ENCODE peak calls at places on chromosomes 7 and 10, in ten cellular contexts. M is HCT116; I is T-cell; T is AG09309; Y is Right ventricle myocardium superior; R is activated T-cell treated with anti-CD3 and anti-CD28 coated beads, Interleukin-2, amount 50 U/mL, for 48 hours; K is NCI-H226; L is A549; G is GM03348; S is HS-5. O is an unnamed sample.

GRCh38 chr7:1525409-1525808 is 5.1 kb upstream of the MAFK start:
- DNase-seq in M (no peak), I (no peak), T (no peak), Y (no peak), R (no peak), K (no peak), L (no peak), G (no peak), S (no peak), O (no peak)

GRCh38 chr7:135773451-135773850 is 24.8 kb upstream of the FAM180A start:
- DNase-seq in M (no peak), I (no peak), T (no peak), Y (no peak), R (no peak), K (no peak), L (peak), G (no peak), S (no peak), O (no peak)

GRCh38 chr7:142516038-142516501 is 233.2 kb upstream of the PRSS1 start:
- DNase-seq in M (peak), I (no peak), T (no peak), Y (no peak), R (peak), K (peak), L (peak), G (peak), S (no peak), O (peak)

GRCh38 chr10:30877111-30877510 is 154.6 kb downstream of the ZNF438 start:
- DNase-seq in M (no peak), I (no peak), T (no peak), Y (no peak), R (no peak), K (no peak), L (no peak), G (peak), S (no peak), O (no peak)

GRCh38 chr7:66886152-66886551 is 34.9 kb upstream of the TMEM248 start:
- DNase-seq in M (no peak), I (no peak), T (no peak), Y (no peak), R (peak), K (no peak), L (no peak), G (no peak), S (no peak), O (peak)

GRCh38 chr7:20350518-20350951 is 19.8 kb downstream of the ITGB8 start:
- DNase-seq in M (no peak), I (no peak), T (no peak), Y (no peak), R (no peak), K (no peak), L (no peak), G (no peak), S (no peak), O (no peak)

GRCh38 chr10:49202266-49202665 is 14.1 kb upstream of the TMEM273 start:
- DNase-seq in M (no peak), I (no peak), T (no peak), Y (no peak), R (no peak), K (no peak), L (no peak), G (no peak), S (no peak), O (no peak)

GRCh38 chr10:122663516-122664130 is 36.0 kb downstream of the C10orf120 start:
- DNase-seq in M (no peak), I (no peak), T (no peak), Y (no peak), R (no peak), K (no peak), L (no peak), G (no peak), S (no peak), O (no peak)

GRCh38 chr10:112115781-112116385 is 67.7 kb downstream of the GPAM start:
- DNase-seq in M (peak), I (no peak), T (no peak), Y (no peak), R (peak), K (no peak), L (peak), G (peak), S (no peak), O (peak)

GRCh38 chr7:137245890-137246289 is 97.6 kb downstream of the PTN start:
- DNase-seq in M (no peak), I (no peak), T (no peak), Y (no peak), R (no peak), K (no peak), L (no peak), G (no peak), S (no peak), O (no peak)

GRCh38 chr10:128035557-128035973 is 90.7 kb downstream of the MKI67 start:
- DNase-seq in M (peak), I (peak), T (no peak), Y (peak), R (peak), K (no peak), L (peak), G (peak), S (no peak), O (peak)

GRCh38 chr7:73612598-73613269 is 11.6 kb downstream of the MLXIPL start:
- DNase-seq in M (no peak), I (no peak), T (no peak), Y (peak), R (no peak), K (peak), L (peak), G (no peak), S (no peak), O (no peak)

GRCh38 chr10:121596668-121597503 is 1.4 kb downstream of the FGFR2 start:
- DNase-seq in M (no peak), I (no peak), T (no peak), Y (peak), R (no peak), K (no peak), L (no peak), G (peak), S (no peak), O (no peak)

GRCh38 chr10:18195060-18195799 is 55.0 kb downstream of the CACNB2 start:
- DNase-seq in M (no peak), I (no peak), T (no peak), Y (no peak), R (no peak), K (no peak), L (no peak), G (peak), S (no peak), O (no peak)

GRCh38 chr10:76303682-76304316 is 872.4 kb downstream of the LRMDA start:
- DNase-seq in M (peak), I (no peak), T (peak), Y (peak), R (peak), K (peak), L (peak), G (peak), S (no peak), O (peak)

GRCh38 chr10:88915781-88916180 is 35.7 kb downstream of the STAMBPL1 start:
- DNase-seq in M (no peak), I (no peak), T (no peak), Y (no peak), R (no peak), K (peak), L (no peak), G (no peak), S (no peak), O (no peak)

GRCh38 chr7:134899729-134900128 is 86.6 kb upstream of the AGBL3 start:
- DNase-seq in M (peak), I (no peak), T (no peak), Y (no peak), R (no peak), K (peak), L (peak), G (no peak), S (no peak), O (no peak)

GRCh38 chr7:44183386-44183785 is 5.9 kb downstream of the GCK start:
- DNase-seq in M (no peak), I (no peak), T (no peak), Y (no peak), R (no peak), K (peak), L (no peak), G (no peak), S (no peak), O (no peak)

GRCh38 chr10:46024948-46025347 is 5.5 kb downstream of the NCOA4 start:
- DNase-seq in M (no peak), I (no peak), T (no peak), Y (no peak), R (no peak), K (no peak), L (no peak), G (no peak), S (no peak), O (no peak)

GRCh38 chr7:100539436-100540006 is 518 bp downstream of the AGFG2 start:
- DNase-seq in M (no peak), I (no peak), T (no peak), Y (no peak), R (peak), K (no peak), L (no peak), G (no peak), S (no peak), O (no peak)

GRCh38 chr7:135714534-135715009 is 13.4 kb downstream of the SLC13A4 start:
- DNase-seq in M (peak), I (no peak), T (peak), Y (no peak), R (no peak), K (peak), L (peak), G (peak), S (peak), O (no peak)

GRCh38 chr10:80454526-80455460 is 683 bp downstream of the TSPAN14 start:
- DNase-seq in M (no peak), I (no peak), T (no peak), Y (peak), R (peak), K (no peak), L (no peak), G (peak), S (no peak), O (no peak)

GRCh38 chr7:127252736-127253288 is at the start of gene GRM8:
- DNase-seq in M (no peak), I (no peak), T (no peak), Y (peak), R (peak), K (peak), L (peak), G (peak), S (no peak), O (peak)

GRCh38 chr10:14553434-14553833 is 221.3 kb downstream of the FAM107B start:
- DNase-seq in M (no peak), I (no peak), T (peak), Y (no peak), R (no peak), K (peak), L (no peak), G (peak), S (no peak), O (no peak)

GRCh38 chr10:124174673-124175645 is 81.6 kb upstream of the CHST15 start:
- DNase-seq in M (no peak), I (no peak), T (no peak), Y (no peak), R (no peak), K (no peak), L (no peak), G (no peak), S (no peak), O (no peak)

GRCh38 chr10:75417522-75417927 is 13.9 kb upstream of the LRMDA start:
- DNase-seq in M (no peak), I (no peak), T (no peak), Y (no peak), R (no peak), K (no peak), L (no peak), G (no peak), S (no peak), O (no peak)

GRCh38 chr10:74752371-74752990 is 73.9 kb upstream of the KAT6B start:
- DNase-seq in M (no peak), I (no peak), T (no peak), Y (no peak), R (no peak), K (no peak), L (no peak), G (no peak), S (no peak), O (no peak)

GRCh38 chr7:155842496-155843265 is 30.4 kb upstream of the SHH start:
- DNase-seq in M (no peak), I (no peak), T (no peak), Y (no peak), R (no peak), K (no peak), L (no peak), G (no peak), S (no peak), O (no peak)

GRCh38 chr10:124568858-124569622 is 107.4 kb downstream of the LHPP start:
- DNase-seq in M (no peak), I (no peak), T (no peak), Y (no peak), R (no peak), K (no peak), L (no peak), G (no peak), S (no peak), O (no peak)

GRCh38 chr10:42984761-42985325 is 92.0 kb upstream of the RET start:
- DNase-seq in M (no peak), I (no peak), T (no peak), Y (peak), R (no peak), K (no peak), L (no peak), G (no peak), S (no peak), O (no peak)

GRCh38 chr10:69901022-69901421 is 99.3 kb downstream of the COL13A1 start:
- DNase-seq in M (no peak), I (no peak), T (no peak), Y (no peak), R (no peak), K (no peak), L (no peak), G (no peak), S (no peak), O (no peak)

O was measured in activated CD4-positive, alpha-beta T cell treated with anti-CD3 and anti-CD28 coated beads, Interleukin-2, amount 50 U/mL, for 48 hours.